ENCODE peak calls at places on chromosome 4, in four cellular contexts. P is CD8-positive, alpha-beta memory T cell; R is lung; T is GM23338. K is an unnamed sample.

GRCh38 chr4:146450524-146450923 is 71.2 kb downstream of the SLC10A7 start:
- DNase-seq in P (no peak), R (no peak), T (no peak), K (no peak)

GRCh38 chr4:182258441-182259031 is 15.3 kb downstream of the TENM3 start:
- DNase-seq in P (no peak), R (no peak), T (peak; percentile 39), K (no peak)

GRCh38 chr4:145388043-145388442 is 93.6 kb upstream of the SMAD1 start:
- DNase-seq in P (no peak), R (no peak), T (no peak), K (no peak)

GRCh38 chr4:82561745-82562552 is at the start of gene TMEM150C:
- DNase-seq in P (no peak), R (no peak), T (peak; percentile 71), K (peak; percentile 15)

GRCh38 chr4:72513227-72513626 is 55.8 kb downstream of the ADAMTS3 start:
- DNase-seq in P (no peak), R (no peak), T (no peak), K (no peak)

GRCh38 chr4:6270691-6271121 is 1.1 kb downstream of the WFS1 start:
- DNase-seq in P (no peak), R (no peak), T (no peak), K (peak; percentile 51)

GRCh38 chr4:127685292-127685691 is 44.9 kb upstream of the SLC25A31 start:
- DNase-seq in P (no peak), R (no peak), T (no peak), K (no peak)

GRCh38 chr4:114057746-114058145 is 78.3 kb upstream of the ARSJ start:
- DNase-seq in P (no peak), R (no peak), T (no peak), K (no peak)

GRCh38 chr4:47238697-47239096 is 207.3 kb downstream of the GABRB1 start:
- DNase-seq in P (no peak), R (no peak), T (no peak), K (no peak)

GRCh38 chr4:24274401-24275035 is 309.8 kb downstream of the DHX15 start:
- DNase-seq in P (no peak), R (no peak), T (no peak), K (no peak)

GRCh38 chr4:185134176-185134869 is 8.7 kb upstream of the SLC25A4 start:
- DNase-seq in P (no peak), R (no peak), T (peak; percentile 80), K (no peak)

GRCh38 chr4:43867908-43868307 is 580.7 kb downstream of the KCTD8 start:
- DNase-seq in P (no peak), R (no peak), T (no peak), K (no peak)

GRCh38 chr4:182192511-182193181 is 50.6 kb upstream of the TENM3 start:
- DNase-seq in P (no peak), R (no peak), T (no peak), K (no peak)

DNA sequence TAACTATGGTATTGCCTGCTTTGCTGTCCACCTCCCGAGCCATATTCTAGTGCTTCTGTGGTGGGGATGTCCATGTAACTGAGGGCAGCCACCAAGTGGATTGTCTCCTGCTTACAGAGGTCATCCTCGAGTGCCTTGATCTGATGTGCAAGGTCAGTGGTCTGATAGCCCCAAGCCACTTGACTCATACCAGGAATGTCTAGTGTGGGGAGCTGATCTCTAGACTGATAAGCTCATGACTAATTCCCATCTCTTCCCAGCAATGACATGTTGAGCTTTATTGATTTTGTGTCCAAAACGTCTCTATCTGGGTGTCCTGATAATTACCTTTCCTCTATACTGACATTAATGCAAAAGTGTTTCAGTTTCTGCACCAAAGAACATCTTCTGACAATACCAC is 168.4 kb upstream of the WDR1 start:
- DNase-seq in P (no peak), R (no peak), T (no peak), K (no peak)
- H3K4me1 ChIP-seq in P (no peaks in the 10 kb centered on the region), R (no peaks in the 10 kb centered on the region), T (no peaks in the 10 kb centered on the region), K (no peaks in the 10 kb centered on the region)

DNA sequence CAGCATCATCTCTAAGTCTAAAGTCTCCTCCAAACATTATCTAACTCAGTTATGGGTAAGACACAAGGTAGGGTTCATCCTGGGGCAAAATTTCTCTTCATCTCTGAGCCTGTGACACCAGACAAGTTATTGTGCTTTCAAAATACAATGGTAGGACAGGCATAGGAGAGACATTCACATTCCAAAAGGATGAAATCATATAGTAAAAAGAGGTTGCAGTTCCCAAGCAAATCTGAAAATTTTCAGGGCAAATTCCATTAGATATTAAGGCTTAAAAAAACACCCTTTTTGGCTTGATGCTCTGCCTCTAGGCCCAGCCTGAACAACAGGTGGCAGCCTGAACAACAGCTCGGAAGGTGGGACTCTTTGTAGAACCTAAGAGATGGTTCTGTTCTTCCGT is 448.3 kb upstream of the SLIT2 start:
- DNase-seq in P (no peak), R (no peak), T (peak; percentile 1), K (no peak)
- H3K27ac ChIP-seq in P (no peak overlapping the region), R (no peak overlapping the region), T (no peak overlapping the region), K (no peak overlapping the region)

GRCh38 chr4:8250637-8251036 is 18.9 kb upstream of the HTRA3 start:
- DNase-seq in P (no peak), R (no peak), T (no peak), K (no peak)

GRCh38 chr4:8248091-8248490 is 21.5 kb upstream of the HTRA3 start:
- DNase-seq in P (no peak), R (no peak), T (no peak), K (no peak)

GRCh38 chr4:8252301-8253173 is 17.0 kb upstream of the HTRA3 start:
- DNase-seq in P (no peak), R (no peak), T (no peak), K (no peak)

GRCh38 chr4:8251110-8251883 is 18.3 kb upstream of the HTRA3 start:
- DNase-seq in P (no peak), R (no peak), T (no peak), K (no peak)

DNA sequence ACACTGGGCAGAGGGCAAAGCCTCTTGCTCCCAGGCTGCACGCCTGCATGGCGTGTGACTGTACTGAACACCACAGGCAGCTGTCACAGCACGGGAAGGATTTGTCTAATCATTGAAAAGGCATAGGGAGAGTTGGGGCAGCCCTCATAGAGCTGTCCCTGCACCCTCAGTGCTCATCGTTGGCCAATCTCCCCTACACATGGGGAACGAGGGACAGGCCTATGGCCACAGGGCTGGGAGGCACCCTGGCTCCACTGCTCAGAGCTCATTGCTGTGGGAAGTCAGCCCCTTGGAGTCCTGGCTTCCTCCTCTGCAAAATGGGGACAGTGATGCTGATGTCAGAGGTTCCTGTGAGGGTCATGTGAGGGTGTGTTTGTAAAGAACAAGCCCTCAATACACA is 19.4 kb upstream of the HTRA3 start:
- DNase-seq in P (no peak), R (no peak), T (no peak), K (no peak)
- H3K4me1 ChIP-seq in P (no peaks in the 10 kb centered on the region), R (no peaks in the 10 kb centered on the region), T (no peaks in the 10 kb centered on the region), K (no peaks in the 10 kb centered on the region)

DNA sequence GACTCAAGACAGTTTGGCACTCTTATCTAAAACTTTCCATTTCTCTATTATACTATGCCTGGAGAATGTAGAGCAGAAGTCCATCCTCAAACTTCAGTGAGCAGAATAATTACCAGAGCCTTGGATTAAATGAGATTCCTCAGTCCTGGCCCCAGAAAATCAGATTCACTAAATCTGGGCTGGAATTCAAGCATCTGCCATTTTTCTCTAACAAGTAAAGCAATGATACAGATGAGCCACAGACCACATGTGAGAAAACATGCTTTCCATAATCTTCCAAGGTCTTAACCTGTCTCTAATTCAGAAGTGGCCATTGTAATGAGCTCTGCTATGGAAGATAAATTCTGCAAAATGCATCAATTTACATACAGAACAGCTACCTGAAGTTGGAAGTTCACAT is 25.4 kb downstream of the SOWAHB start:
- DNase-seq in P (no peak), R (no peak), T (no peak), K (no peak)
- H3K27ac ChIP-seq in P (no peak overlapping the region), R (no peak overlapping the region), T (no peak overlapping the region), K (no peak overlapping the region)

GRCh38 chr4:1044469-1045192 is 33.2 kb downstream of the FGFRL1 start:
- DNase-seq in P (peak; percentile 32), R (no peak), T (no peak), K (no peak)
- H3K4me1 ChIP-seq in P (no peaks in the 10 kb centered on the region), R (no peaks in the 10 kb centered on the region), T (no peaks in the 10 kb centered on the region), K (peaks cover 40% of the 10 kb centered on the region)

DNA sequence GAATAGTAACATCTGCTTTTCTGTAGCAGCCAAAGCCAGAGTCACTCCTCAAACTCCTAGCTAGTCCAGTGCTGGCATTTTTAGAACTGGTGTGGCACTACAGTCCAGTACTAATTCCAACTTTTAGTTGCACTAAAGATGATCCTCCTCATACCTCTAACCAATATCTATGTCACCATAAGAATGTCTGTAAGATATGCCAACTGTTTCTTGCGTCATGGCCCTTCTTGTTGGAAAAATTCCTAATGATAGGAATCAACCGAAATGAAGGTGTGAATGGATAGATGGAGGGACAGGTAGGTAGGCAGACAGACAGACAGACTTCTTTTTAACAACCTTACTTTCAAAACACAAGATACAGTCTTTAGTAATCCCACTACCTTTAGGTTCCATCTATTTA is 74.6 kb upstream of the PRSS48 start:
- DNase-seq in P (no peak), R (no peak), T (no peak), K (no peak)
- H3K27ac ChIP-seq in P (no peak overlapping the region), R (no peak overlapping the region), T (no peak overlapping the region), K (no peak overlapping the region)

DNA sequence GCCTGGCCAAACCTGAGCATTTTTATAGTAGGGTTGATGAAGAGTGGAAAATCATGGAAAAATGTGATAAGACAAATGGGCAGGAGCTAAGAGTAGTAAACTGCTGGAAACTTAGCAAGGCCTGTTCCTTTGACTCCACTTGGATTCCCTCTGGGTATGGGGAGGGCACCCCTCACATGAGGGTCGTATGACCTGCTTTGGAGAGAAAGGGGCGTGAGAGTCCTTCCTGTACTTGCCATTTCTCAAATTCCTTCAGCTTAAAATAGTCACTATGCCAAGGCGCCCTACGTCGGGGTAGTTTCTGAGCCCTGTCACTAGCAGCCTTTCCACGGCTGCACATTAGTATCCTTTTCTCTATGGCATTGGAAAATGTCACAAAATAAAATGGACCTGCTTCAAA is 49.1 kb downstream of the GPRIN3 start:
- DNase-seq in P (no peak), R (no peak), T (peak; percentile 32), K (no peak)
- H3K4me1 ChIP-seq in P (peaks cover 66% of the 10 kb centered on the region), R (peaks cover 12% of the 10 kb centered on the region), T (peaks cover 25% of the 10 kb centered on the region), K (peaks cover 18% of the 10 kb centered on the region)

DNA sequence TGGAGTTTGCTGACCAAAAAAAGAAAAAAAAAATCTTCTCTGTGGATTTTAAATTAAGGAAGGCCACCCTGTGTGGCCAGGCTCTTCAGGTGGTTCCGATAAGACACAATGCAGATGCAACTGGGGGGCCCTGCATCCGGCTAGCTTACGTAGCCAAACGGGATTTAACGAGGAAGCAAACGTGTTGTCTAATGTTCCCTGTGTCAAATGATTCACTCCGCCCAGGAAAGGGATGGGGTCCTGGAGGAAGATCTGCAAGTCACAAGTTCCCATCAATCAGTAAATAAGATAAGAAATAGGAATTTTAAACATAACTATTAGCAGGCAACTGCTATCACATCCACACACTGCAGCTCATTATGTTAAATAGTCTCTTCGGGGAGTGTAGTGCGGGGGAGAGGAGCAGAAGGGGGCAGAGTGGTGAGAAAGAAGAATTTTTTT is 216.4 kb upstream of the GYPA start:
- DNase-seq in P (no peak), R (no peak), T (peak; percentile 57), K (no peak)
- H3K27ac ChIP-seq in P (no peak overlapping the region), R (no peak overlapping the region), T (peak overlapping the region; percentile 88), K (no peak overlapping the region)

K was measured in body of pancreas.